ENCODE peak calls at places on chromosomes 5 and 9, in five cellular contexts. One of them, this sample, is unnamed.

GRCh38 chr5:96322217-96322616 is 110.8 kb downstream of the PCSK1 start:
- DNase-seq in IMR-90: no peak
- DNase-seq in thyroid gland: no peak
- DNase-seq in A549: no peak
- DNase-seq in transverse colon: no peak
- DNase-seq in this sample: no peak

GRCh38 chr9:101312661-101313060 is 72.1 kb downstream of the BAAT start:
- DNase-seq in thyroid gland: no peak
- DNase-seq in transverse colon: no peak
- DNase-seq in IMR-90: no peak
- DNase-seq in A549: no peak
- DNase-seq in this sample: no peak

GRCh38 chr5:28403846-28404245 is 1365.5 kb upstream of the CDH9 start:
- DNase-seq in thyroid gland: no peak
- DNase-seq in A549: no peak
- DNase-seq in transverse colon: no peak
- DNase-seq in IMR-90: no peak
- DNase-seq in this sample: no peak

GRCh38 chr5:173420108-173420507 is 91.9 kb upstream of the STC2 start:
- DNase-seq in transverse colon: no peak
- DNase-seq in IMR-90: no peak
- DNase-seq in thyroid gland: no peak
- DNase-seq in A549: no peak
- DNase-seq in this sample: no peak

GRCh38 chr5:145920542-145921210 is 15.7 kb upstream of the SH3RF2 start:
- DNase-seq in thyroid gland: no peak
- DNase-seq in IMR-90: no peak
- DNase-seq in transverse colon: no peak
- DNase-seq in A549: no peak
- DNase-seq in this sample: no peak

GRCh38 chr5:139046551-139046950 is 151.6 kb downstream of the SIL1 start:
- DNase-seq in A549: no peak
- DNase-seq in thyroid gland: no peak
- DNase-seq in transverse colon: no peak
- DNase-seq in IMR-90: peak
- DNase-seq in this sample: no peak

GRCh38 chr5:98455660-98456059 is 317.8 kb upstream of the RGMB start:
- DNase-seq in transverse colon: no peak
- DNase-seq in A549: no peak
- DNase-seq in thyroid gland: no peak
- DNase-seq in IMR-90: peak
- DNase-seq in this sample: no peak

GRCh38 chr5:85484982-85485574 is 1100.4 kb upstream of the EDIL3 start:
- DNase-seq in A549: peak
- DNase-seq in thyroid gland: no peak
- DNase-seq in IMR-90: no peak
- DNase-seq in transverse colon: no peak
- DNase-seq in this sample: no peak

GRCh38 chr9:134178781-134179551 is 14.6 kb upstream of the RNU6ATAC start:
- DNase-seq in thyroid gland: no peak
- DNase-seq in transverse colon: peak
- DNase-seq in A549: peak
- DNase-seq in IMR-90: no peak
- DNase-seq in this sample: peak

GRCh38 chr5:318341-318897 is 3.1 kb upstream of the AHRR start:
- DNase-seq in transverse colon: no peak
- DNase-seq in A549: peak
- DNase-seq in thyroid gland: peak
- DNase-seq in IMR-90: peak
- DNase-seq in this sample: no peak

GRCh38 chr5:1051366-1051720 is 42.7 kb downstream of the NKD2 start:
- DNase-seq in thyroid gland: no peak
- DNase-seq in transverse colon: no peak
- DNase-seq in IMR-90: no peak
- DNase-seq in A549: no peak
- DNase-seq in this sample: no peak

GRCh38 chr9:35993976-35994720 is 36.2 kb upstream of the OR2S2 start:
- DNase-seq in transverse colon: no peak
- DNase-seq in A549: no peak
- DNase-seq in IMR-90: peak
- DNase-seq in thyroid gland: no peak
- DNase-seq in this sample: no peak

GRCh38 chr5:61256474-61256873 is 75.6 kb upstream of the ZSWIM6 start:
- DNase-seq in transverse colon: peak
- DNase-seq in thyroid gland: peak
- DNase-seq in IMR-90: no peak
- DNase-seq in A549: no peak
- DNase-seq in this sample: no peak

GRCh38 chr5:99019812-99020697 is 91.2 kb upstream of the CHD1 start:
- DNase-seq in transverse colon: no peak
- DNase-seq in IMR-90: peak
- DNase-seq in thyroid gland: no peak
- DNase-seq in A549: peak
- DNase-seq in this sample: no peak

GRCh38 chr5:59831341-59831989 is 62.1 kb downstream of the PDE4D start:
- DNase-seq in transverse colon: no peak
- DNase-seq in IMR-90: peak
- DNase-seq in A549: no peak
- DNase-seq in thyroid gland: no peak
- DNase-seq in this sample: no peak

GRCh38 chr5:83473344-83474169 is 2.0 kb downstream of the VCAN start:
- DNase-seq in thyroid gland: peak
- DNase-seq in IMR-90: peak
- DNase-seq in A549: peak
- DNase-seq in transverse colon: peak
- DNase-seq in this sample: peak

GRCh38 chr5:83475540-83476469 is 4.3 kb downstream of the VCAN start:
- DNase-seq in A549: peak
- DNase-seq in thyroid gland: no peak
- DNase-seq in IMR-90: peak
- DNase-seq in transverse colon: no peak
- DNase-seq in this sample: no peak

GRCh38 chr5:83474986-83475385 is 3.4 kb downstream of the VCAN start:
- DNase-seq in A549: no peak
- DNase-seq in transverse colon: no peak
- DNase-seq in IMR-90: no peak
- DNase-seq in thyroid gland: no peak
- DNase-seq in this sample: no peak

GRCh38 chr5:83472508-83473343 is 1.2 kb downstream of the VCAN start:
- DNase-seq in thyroid gland: peak
- DNase-seq in transverse colon: peak
- DNase-seq in IMR-90: no peak
- DNase-seq in A549: peak
- DNase-seq in this sample: peak

GRCh38 chr5:83474170-83474796 is 2.7 kb downstream of the VCAN start:
- DNase-seq in transverse colon: peak
- DNase-seq in A549: peak
- DNase-seq in thyroid gland: peak
- DNase-seq in IMR-90: peak
- DNase-seq in this sample: peak
- TF ChIP-seq POLR2A in transverse colon: peak
- TF ChIP-seq POLR2A in A549: peak
- TF ChIP-seq POLR2A in thyroid gland: peak
- TF ChIP-seq POLR2A in IMR-90: peak
- TF ChIP-seq POLR2A in this sample: no peak

GRCh38 chr9:96449844-96450612 is at the start of gene HABP4:
- DNase-seq in A549: peak
- DNase-seq in IMR-90: peak
- DNase-seq in thyroid gland: peak
- DNase-seq in transverse colon: peak
- DNase-seq in this sample: peak
- TF ChIP-seq POLR2A in A549: peak
- TF ChIP-seq POLR2A in IMR-90: peak
- TF ChIP-seq POLR2A in thyroid gland: peak
- TF ChIP-seq POLR2A in transverse colon: peak
- TF ChIP-seq POLR2A in this sample: no peak

DNA sequence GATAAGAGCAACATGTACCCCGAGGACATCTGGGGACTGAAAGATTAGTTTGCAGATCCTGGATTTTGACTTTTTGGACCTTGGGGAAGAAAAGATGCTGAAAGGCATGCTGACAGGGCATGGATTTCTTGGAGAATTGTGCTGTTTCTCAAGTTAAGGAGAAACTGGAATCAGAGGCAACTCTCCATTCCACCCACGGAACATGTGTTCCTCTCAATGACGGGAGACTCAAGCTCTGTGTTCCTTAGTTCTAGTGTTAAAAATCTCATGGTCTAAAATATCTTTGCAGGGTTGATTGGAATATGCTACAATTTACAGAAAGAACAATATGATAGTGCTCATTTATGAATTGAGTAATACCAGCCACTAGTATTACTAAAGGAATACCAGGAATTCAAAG is 34.4 kb upstream of the CDH12 start:
- DNase-seq in thyroid gland: no peak
- DNase-seq in transverse colon: no peak
- DNase-seq in IMR-90: no peak
- DNase-seq in A549: no peak
- DNase-seq in this sample: no peak
- TF ChIP-seq POLR2A in thyroid gland: no peak
- TF ChIP-seq POLR2A in transverse colon: no peak
- TF ChIP-seq POLR2A in IMR-90: no peak
- TF ChIP-seq POLR2A in A549: no peak
- TF ChIP-seq POLR2A in this sample: no peak

GRCh38 chr9:137168907-137169763 is 716 bp downstream of the LRRC26 start:
- DNase-seq in IMR-90: peak
- DNase-seq in transverse colon: peak
- DNase-seq in thyroid gland: no peak
- DNase-seq in A549: peak
- DNase-seq in this sample: peak
- TF ChIP-seq POLR2A in IMR-90: no peak
- TF ChIP-seq POLR2A in transverse colon: no peak
- TF ChIP-seq POLR2A in thyroid gland: no peak
- TF ChIP-seq POLR2A in A549: peak
- TF ChIP-seq POLR2A in this sample: no peak

DNA sequence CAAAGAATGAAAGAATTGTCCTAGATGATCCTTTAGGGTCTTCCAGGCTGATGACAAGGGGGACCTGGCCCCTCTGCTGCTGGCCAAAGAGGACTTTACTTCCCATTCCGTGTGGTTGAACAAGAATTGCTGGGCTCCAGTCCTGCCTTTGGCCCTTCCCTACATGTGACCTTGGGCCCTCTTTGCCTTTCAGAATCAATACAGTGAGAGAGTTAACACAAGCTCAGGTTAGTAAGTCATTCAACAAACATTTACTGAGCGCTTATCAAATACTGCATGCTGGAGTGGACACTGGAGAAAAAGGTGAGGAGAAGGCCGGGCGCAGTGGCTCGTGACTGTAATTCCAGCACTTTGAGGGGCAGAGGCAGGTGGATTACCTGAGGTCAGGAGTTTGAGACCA is 113.1 kb downstream of the C9orf50 start:
- DNase-seq in IMR-90: no peak
- DNase-seq in A549: no peak
- DNase-seq in thyroid gland: no peak
- DNase-seq in transverse colon: no peak
- DNase-seq in this sample: no peak
- TF ChIP-seq POLR2A in IMR-90: no peak
- TF ChIP-seq POLR2A in A549: no peak
- TF ChIP-seq POLR2A in thyroid gland: no peak
- TF ChIP-seq POLR2A in transverse colon: no peak
- TF ChIP-seq POLR2A in this sample: no peak

GRCh38 chr5:17216176-17216973 is 1.1 kb upstream of the BASP1 start:
- DNase-seq in A549: peak
- DNase-seq in transverse colon: peak
- DNase-seq in IMR-90: peak
- DNase-seq in thyroid gland: peak
- DNase-seq in this sample: peak

GRCh38 chr5:17218353-17219005 is 1.0 kb downstream of the BASP1 start:
- DNase-seq in thyroid gland: peak
- DNase-seq in IMR-90: peak
- DNase-seq in transverse colon: peak
- DNase-seq in A549: no peak
- DNase-seq in this sample: no peak

GRCh38 chr5:17219006-17219422 is 1.6 kb downstream of the BASP1 start:
- DNase-seq in transverse colon: no peak
- DNase-seq in IMR-90: no peak
- DNase-seq in A549: peak
- DNase-seq in thyroid gland: peak
- DNase-seq in this sample: no peak

GRCh38 chr5:17216974-17217325 is 481 bp upstream of the BASP1 start:
- DNase-seq in transverse colon: no peak
- DNase-seq in IMR-90: peak
- DNase-seq in A549: peak
- DNase-seq in thyroid gland: peak
- DNase-seq in this sample: peak

GRCh38 chr5:17217421-17218352 is at the start of gene BASP1:
- DNase-seq in thyroid gland: peak
- DNase-seq in transverse colon: peak
- DNase-seq in IMR-90: peak
- DNase-seq in A549: peak
- DNase-seq in this sample: peak
- TF ChIP-seq POLR2A in thyroid gland: peak
- TF ChIP-seq POLR2A in transverse colon: peak
- TF ChIP-seq POLR2A in IMR-90: peak
- TF ChIP-seq POLR2A in A549: peak
- TF ChIP-seq POLR2A in this sample: peak

GRCh38 chr5:133497608-133498348 is 114.6 kb downstream of the FSTL4 start:
- DNase-seq in transverse colon: no peak
- DNase-seq in IMR-90: no peak
- DNase-seq in A549: no peak
- DNase-seq in thyroid gland: no peak
- DNase-seq in this sample: no peak
- TF ChIP-seq POLR2A in transverse colon: no peak
- TF ChIP-seq POLR2A in IMR-90: no peak
- TF ChIP-seq POLR2A in A549: no peak
- TF ChIP-seq POLR2A in thyroid gland: no peak
- TF ChIP-seq POLR2A in this sample: no peak

GRCh38 chr5:149544199-149544472 is 7.1 kb downstream of the CSNK1A1 start:
- DNase-seq in thyroid gland: no peak
- DNase-seq in transverse colon: no peak
- DNase-seq in A549: no peak
- DNase-seq in IMR-90: no peak
- DNase-seq in this sample: no peak
- TF ChIP-seq POLR2A in thyroid gland: no peak
- TF ChIP-seq POLR2A in transverse colon: no peak
- TF ChIP-seq POLR2A in A549: no peak
- TF ChIP-seq POLR2A in IMR-90: no peak
- TF ChIP-seq POLR2A in this sample: no peak